ENCODE peak calls at places on chromosomes 1 and 21, in seven cellular contexts. W, V, X, R, A, P and M are unnamed samples.

GRCh38 chr1:59692591-59692990 is 122.2 kb upstream of the HOOK1 start:
- DNase-seq in W (no peak), V (peak; percentile 97), X (no peak), R (no peak), A (no peak), P (peak; percentile 78), M (peak; percentile 78)

GRCh38 chr21:42841156-42841915 is 38.0 kb downstream of the WDR4 start:
- DNase-seq in W (no peak), V (no peak), X (peak; percentile 17), R (peak; percentile 43), A (no peak), P (no peak), M (no peak)

GRCh38 chr1:159428536-159428935 is 3.5 kb upstream of the OR10J4 start:
- DNase-seq in W (no peak), V (no peak), X (no peak), R (no peak), A (no peak), P (no peak), M (peak; percentile 90)

GRCh38 chr1:72184099-72184695 is 98.1 kb downstream of the NEGR1 start:
- DNase-seq in W (no peak), V (no peak), X (no peak), R (no peak), A (no peak), P (no peak), M (no peak)

GRCh38 chr1:23123528-23123927 is 45.1 kb downstream of the LUZP1 start:
- DNase-seq in W (no peak), V (no peak), X (no peak), R (no peak), A (no peak), P (no peak), M (no peak)

GRCh38 chr1:29554208-29554778 is 318.0 kb downstream of the PTPRU start:
- DNase-seq in W (no peak), V (no peak), X (no peak), R (no peak), A (no peak), P (no peak), M (no peak)

GRCh38 chr1:219792337-219793021 is 135.9 kb downstream of the SLC30A10 start:
- DNase-seq in W (no peak), V (peak; percentile 96), X (no peak), R (no peak), A (no peak), P (no peak), M (peak; percentile 54)

GRCh38 chr1:143698016-143698415 is 273.8 kb downstream of the FAM72C start:
- DNase-seq in W (peak; percentile 50), V (peak; percentile 39), X (no peak), R (no peak), A (peak; percentile 47), P (peak; percentile 64), M (peak; percentile 2)

GRCh38 chr1:8040586-8040985 is 14.5 kb upstream of the ERRFI1 start:
- DNase-seq in W (no peak), V (peak; percentile 100), X (no peak), R (peak; percentile 95), A (peak; percentile 83), P (no peak), M (peak; percentile 98)

GRCh38 chr1:107196973-107197562 is 56.2 kb downstream of the NTNG1 start:
- DNase-seq in W (peak; percentile 26), V (peak; percentile 21), X (no peak), R (no peak), A (peak; percentile 1), P (peak; percentile 94), M (no peak)